ENCODE peak calls at places on chromosomes 12 and 14, in nine cellular contexts. C, F, Q, R, O, B, D, S and J are unnamed samples.
A peak's percentile ranks its signal among the peaks of the same experiment; 100 is the strongest.

GRCh38 chr14:100234511-100234910 is 4.4 kb upstream of the YY1 start:
- DNase-seq in D (no peak), Q (no peak), O (no peak), S (no peak), F (no peak), R (no peak), B (no peak), C (no peak), J (no peak)

GRCh38 chr14:63852271-63852816 is 460 bp upstream of the SYNE2 start:
- DNase-seq in F (peak; percentile 10), C (no peak), Q (no peak), D (no peak), O (no peak), B (peak; percentile 20), R (no peak), S (peak; percentile 34), J (no peak)

GRCh38 chr12:51357374-51358047 is 11.0 kb upstream of the CELA1 start:
- DNase-seq in R (no peak), C (no peak), F (no peak), S (no peak), D (no peak), Q (no peak), O (no peak), B (no peak), J (no peak)

GRCh38 chr12:27732281-27732680 is 21.6 kb downstream of the MRPS35 start:
- DNase-seq in R (no peak), D (no peak), C (no peak), Q (no peak), F (no peak), S (no peak), O (peak; percentile 32), B (no peak), J (peak; percentile 63)

GRCh38 chr14:67411820-67412421 is at the start of gene PLEK2:
- DNase-seq in F (peak; percentile 82), O (peak; percentile 80), D (peak; percentile 46), B (no peak), R (no peak), Q (no peak), S (peak; percentile 86), C (no peak), J (peak; percentile 69)

GRCh38 chr12:52559979-52560378 is 7.0 kb upstream of the KRT71 start:
- DNase-seq in B (no peak), D (no peak), S (no peak), F (no peak), C (no peak), R (no peak), Q (no peak), O (no peak), J (no peak)

GRCh38 chr12:27064397-27065342 is 17.7 kb downstream of the C12orf71 start:
- DNase-seq in D (no peak), C (no peak), O (no peak), Q (no peak), R (no peak), F (no peak), B (no peak), S (no peak), J (no peak)

GRCh38 chr12:124428136-124428791 is 133.4 kb downstream of the RFLNA start:
- DNase-seq in C (peak; percentile 91), Q (no peak), F (peak; percentile 73), O (no peak), S (no peak), B (peak; percentile 86), R (no peak), D (peak; percentile 70), J (no peak)

GRCh38 chr12:52268212-52268611 is 6.2 kb upstream of the KRT86 start:
- DNase-seq in D (no peak), R (peak; percentile 2), O (no peak), C (no peak), F (no peak), Q (no peak), B (no peak), S (no peak), J (no peak)

GRCh38 chr14:61891251-61891650 is 129.0 kb downstream of the SNAPC1 start:
- DNase-seq in B (peak; percentile 32), D (no peak), Q (no peak), F (no peak), R (no peak), S (no peak), C (no peak), O (no peak), J (no peak)

GRCh38 chr12:3117144-3117581 is 40.0 kb downstream of the TSPAN9 start:
- DNase-seq in B (peak; percentile 78), C (peak; percentile 56), R (no peak), O (no peak), Q (no peak), D (no peak), F (no peak), S (no peak), J (no peak)

DNA sequence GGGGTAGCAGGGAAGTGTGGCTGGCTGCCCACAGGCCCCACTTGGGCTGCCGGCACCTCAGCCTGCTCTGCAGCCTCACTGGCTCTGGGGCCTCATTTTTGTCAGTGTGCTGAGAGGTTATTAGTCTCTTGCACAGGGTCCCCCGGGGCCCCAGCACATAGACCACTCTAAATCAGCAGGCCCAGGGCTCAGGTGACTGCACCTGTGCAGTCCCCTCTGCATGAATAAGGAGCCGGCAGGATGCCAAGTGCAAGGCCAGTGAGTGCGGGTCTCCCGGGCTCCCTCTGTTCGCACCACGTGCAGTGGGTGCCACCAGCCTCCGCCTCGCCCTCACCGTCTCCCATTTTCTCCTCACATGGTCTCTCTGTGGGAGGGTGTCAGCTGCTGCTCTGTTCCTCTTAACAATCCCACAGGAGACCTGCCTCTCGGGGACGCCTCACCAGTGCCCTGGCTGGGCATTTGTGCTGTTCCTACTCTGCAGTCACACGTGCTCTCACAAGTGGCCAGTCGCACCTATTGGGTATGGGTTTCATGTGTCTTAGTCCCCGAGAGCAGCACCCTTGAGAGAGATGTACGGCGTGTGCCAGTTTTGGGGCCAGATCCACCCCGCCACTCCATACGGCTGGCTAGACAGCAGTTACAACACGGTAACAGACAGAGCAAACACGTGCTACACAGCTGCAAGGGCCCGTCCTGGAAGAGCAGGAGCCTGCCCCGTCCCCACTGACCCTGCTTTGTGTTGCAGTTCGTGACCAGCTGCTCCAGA is 40.4 kb downstream of the MMAB start:
- DNase-seq in R (no peak), S (no peak), F (no peak), D (no peak), Q (no peak), O (no peak), C (no peak), B (no peak), J (no peak)
- H3K27me3 ChIP-seq in R (no peaks in the 10 kb centered on the region), S (no peaks in the 10 kb centered on the region), F (no peaks in the 10 kb centered on the region), D (no peaks in the 10 kb centered on the region), Q (no peaks in the 10 kb centered on the region), O (no peaks in the 10 kb centered on the region), C (no peaks in the 10 kb centered on the region), B (no peaks in the 10 kb centered on the region), J (no peaks in the 10 kb centered on the region)

GRCh38 chr12:48686037-48686595 is 4.1 kb upstream of the KANSL2 start:
- DNase-seq in S (no peak), R (no peak), B (no peak), F (no peak), O (no peak), Q (no peak), D (no peak), C (no peak), J (no peak)
- TF ChIP-seq POLR2A in S (no peak), R (no peak), B (no peak), F (no peak), O (no peak), Q (no peak), D (no peak), C (no peak), J (no peak)

DNA sequence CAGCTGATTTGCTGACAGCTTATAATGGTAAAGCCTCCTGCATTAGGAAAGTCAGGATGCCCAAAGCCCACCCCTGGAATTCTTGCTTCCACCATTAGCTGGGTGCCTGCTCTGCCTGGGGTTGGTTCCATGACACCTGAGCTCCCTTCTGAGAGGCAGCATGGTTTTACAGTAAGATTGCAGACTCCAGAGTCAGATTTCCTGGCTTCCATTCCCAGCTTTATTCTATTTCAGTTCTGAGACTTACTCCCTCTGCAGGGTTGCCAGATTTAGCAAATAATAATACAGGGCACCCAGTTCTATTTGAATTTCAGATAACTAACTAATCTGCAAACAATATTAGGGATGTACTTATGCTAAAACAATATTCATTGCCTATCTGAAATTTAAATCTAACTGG is 12.2 kb downstream of the STAB2 start:
- DNase-seq in R (no peak), D (no peak), B (no peak), C (no peak), O (no peak), S (no peak), F (no peak), Q (peak; percentile 62), J (no peak)
- H3K27me3 ChIP-seq in R (no peaks in the 10 kb centered on the region), D (no peaks in the 10 kb centered on the region), B (no peaks in the 10 kb centered on the region), C (no peaks in the 10 kb centered on the region), O (no peaks in the 10 kb centered on the region), S (no peaks in the 10 kb centered on the region), F (no peaks in the 10 kb centered on the region), Q (no peaks in the 10 kb centered on the region), J (no peaks in the 10 kb centered on the region)

DNA sequence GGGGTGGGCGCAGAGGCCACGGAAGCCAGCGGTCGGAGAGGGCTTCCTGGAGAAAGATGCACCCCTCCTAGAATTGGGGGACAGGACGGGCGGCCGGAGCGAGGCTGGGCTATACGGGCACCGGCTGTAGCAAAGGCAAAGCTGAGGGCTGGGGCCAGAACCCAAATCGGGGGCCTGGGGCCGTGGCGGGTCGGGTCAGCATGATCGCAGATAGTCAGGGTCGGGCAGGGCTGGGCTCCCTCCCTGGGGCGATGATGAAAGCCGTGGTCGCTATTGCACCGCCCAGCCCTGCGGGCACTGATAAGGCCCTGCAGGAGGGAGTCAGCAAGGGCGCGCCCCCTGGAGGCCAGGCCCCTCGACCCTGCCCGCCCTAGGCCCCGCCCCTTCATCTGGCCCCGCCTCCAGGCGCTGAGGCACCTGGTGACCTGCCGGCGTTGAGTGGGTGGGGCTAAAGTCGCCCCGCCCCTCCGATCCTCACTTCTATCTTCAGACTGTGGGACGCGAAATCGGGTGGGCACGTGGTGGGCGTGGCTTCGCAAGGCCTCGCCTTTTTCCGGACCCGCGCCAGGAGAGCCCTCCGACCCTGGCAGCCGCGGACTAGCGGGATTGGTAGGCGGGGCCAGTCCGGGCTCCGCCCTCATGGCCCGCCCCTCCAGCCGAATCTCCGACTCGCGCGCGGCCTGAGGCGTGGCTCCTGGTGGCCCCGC is 421 bp upstream of the SH2B3 start:
- DNase-seq in S (peak; percentile 96), B (peak; percentile 86), O (peak; percentile 97), F (peak; percentile 99), R (peak; percentile 90), Q (peak; percentile 99), D (peak; percentile 98), C (peak; percentile 94), J (peak; percentile 98)
- TF ChIP-seq POLR2A in S (no peak), B (no peak), O (no peak), F (peak; percentile 41), R (no peak), Q (no peak), D (peak; percentile 15), C (peak; percentile 28), J (peak; percentile 8)